ENCODE peak calls at places on chromosomes 16 and 17, in ten cellular contexts. One of them, this sample, is unnamed.
A peak's percentile ranks its signal among the peaks of the same experiment; 100 is the strongest.

GRCh38 chr16:83863682-83864081 is 35.2 kb upstream of the MLYCD start:
- DNase-seq in astrocyte of the cerebellum: no peak
- DNase-seq in esophagus muscularis mucosa: no peak
- DNase-seq in A549: no peak
- DNase-seq in fibroblast of gingiva: no peak
- DNase-seq in HFFc6: no peak
- DNase-seq in EL: no peak
- DNase-seq in NCI-H2081: no peak
- DNase-seq in naive B cell: no peak
- DNase-seq in activated CD8-positive, alpha-beta memory T cell treated with anti-CD3 and anti-CD28 coated beads for 1 hour: no peak
- DNase-seq in this sample: no peak

GRCh38 chr16:1984347-1985225 is 593 bp downstream of the GFER start:
- DNase-seq in astrocyte of the cerebellum: no peak
- DNase-seq in esophagus muscularis mucosa: no peak
- DNase-seq in A549: no peak
- DNase-seq in fibroblast of gingiva: no peak
- DNase-seq in HFFc6: no peak
- DNase-seq in EL: peak; percentile 37
- DNase-seq in NCI-H2081: no peak
- DNase-seq in naive B cell: no peak
- DNase-seq in activated CD8-positive, alpha-beta memory T cell treated with anti-CD3 and anti-CD28 coated beads for 1 hour: no peak
- DNase-seq in this sample: no peak

GRCh38 chr16:86523166-86523740 is 12.9 kb downstream of the FOXF1 start:
- DNase-seq in astrocyte of the cerebellum: no peak
- DNase-seq in esophagus muscularis mucosa: no peak
- DNase-seq in A549: no peak
- DNase-seq in fibroblast of gingiva: no peak
- DNase-seq in HFFc6: no peak
- DNase-seq in EL: no peak
- DNase-seq in NCI-H2081: no peak
- DNase-seq in naive B cell: no peak
- DNase-seq in activated CD8-positive, alpha-beta memory T cell treated with anti-CD3 and anti-CD28 coated beads for 1 hour: no peak
- DNase-seq in this sample: no peak

GRCh38 chr17:50170662-50171370 is 5.0 kb downstream of the SGCA start:
- DNase-seq in astrocyte of the cerebellum: no peak
- DNase-seq in esophagus muscularis mucosa: no peak
- DNase-seq in A549: no peak
- DNase-seq in fibroblast of gingiva: no peak
- DNase-seq in HFFc6: no peak
- DNase-seq in EL: no peak
- DNase-seq in NCI-H2081: no peak
- DNase-seq in naive B cell: no peak
- DNase-seq in activated CD8-positive, alpha-beta memory T cell treated with anti-CD3 and anti-CD28 coated beads for 1 hour: no peak
- DNase-seq in this sample: no peak

GRCh38 chr17:77369544-77369971 is 228.8 kb downstream of the SEC14L1 start:
- DNase-seq in astrocyte of the cerebellum: no peak
- DNase-seq in esophagus muscularis mucosa: no peak
- DNase-seq in A549: no peak
- DNase-seq in fibroblast of gingiva: no peak
- DNase-seq in HFFc6: no peak
- DNase-seq in EL: no peak
- DNase-seq in NCI-H2081: no peak
- DNase-seq in naive B cell: no peak
- DNase-seq in activated CD8-positive, alpha-beta memory T cell treated with anti-CD3 and anti-CD28 coated beads for 1 hour: no peak
- DNase-seq in this sample: no peak

GRCh38 chr17:42192189-42193126 is 1.8 kb downstream of the GHDC start:
- DNase-seq in astrocyte of the cerebellum: no peak
- DNase-seq in esophagus muscularis mucosa: no peak
- DNase-seq in A549: no peak
- DNase-seq in fibroblast of gingiva: no peak
- DNase-seq in HFFc6: no peak
- DNase-seq in EL: no peak
- DNase-seq in NCI-H2081: no peak
- DNase-seq in naive B cell: no peak
- DNase-seq in activated CD8-positive, alpha-beta memory T cell treated with anti-CD3 and anti-CD28 coated beads for 1 hour: no peak
- DNase-seq in this sample: no peak

GRCh38 chr17:62096401-62096670 is 31.3 kb upstream of the MED13 start:
- DNase-seq in astrocyte of the cerebellum: no peak
- DNase-seq in esophagus muscularis mucosa: no peak
- DNase-seq in A549: no peak
- DNase-seq in fibroblast of gingiva: no peak
- DNase-seq in HFFc6: no peak
- DNase-seq in EL: no peak
- DNase-seq in NCI-H2081: no peak
- DNase-seq in naive B cell: no peak
- DNase-seq in activated CD8-positive, alpha-beta memory T cell treated with anti-CD3 and anti-CD28 coated beads for 1 hour: no peak
- DNase-seq in this sample: no peak

GRCh38 chr16:82832861-82833260 is 206.1 kb downstream of the CDH13 start:
- DNase-seq in astrocyte of the cerebellum: no peak
- DNase-seq in esophagus muscularis mucosa: no peak
- DNase-seq in A549: no peak
- DNase-seq in fibroblast of gingiva: peak; percentile 45
- DNase-seq in HFFc6: peak; percentile 13
- DNase-seq in EL: peak; percentile 81
- DNase-seq in NCI-H2081: no peak
- DNase-seq in naive B cell: no peak
- DNase-seq in activated CD8-positive, alpha-beta memory T cell treated with anti-CD3 and anti-CD28 coated beads for 1 hour: no peak
- DNase-seq in this sample: no peak

GRCh38 chr16:75433732-75434413 is 570 bp upstream of the CFDP1 start:
- DNase-seq in astrocyte of the cerebellum: peak; percentile 93
- DNase-seq in esophagus muscularis mucosa: peak; percentile 93
- DNase-seq in A549: peak; percentile 69
- DNase-seq in fibroblast of gingiva: peak; percentile 93
- DNase-seq in HFFc6: peak; percentile 96
- DNase-seq in EL: peak; percentile 91
- DNase-seq in NCI-H2081: peak; percentile 66
- DNase-seq in naive B cell: no peak
- DNase-seq in activated CD8-positive, alpha-beta memory T cell treated with anti-CD3 and anti-CD28 coated beads for 1 hour: no peak
- DNase-seq in this sample: peak; percentile 93